ENCODE peak calls at places on chromosome 22, in ten cellular contexts. H is AG04450, Z is heart right ventricle, I is A549, U is body of pancreas, S is BJ, Q is IMR-90, J is cardiac muscle cell, P is kidney, V is coronary artery. G is an unnamed sample.

GRCh38 chr22:32802291-32802826 is 854 bp downstream of the TIMP3 start:
- DNase-seq in H (no peak), Z (no peak), I (no peak), U (no peak), S (no peak), Q (no peak), J (no peak), P (no peak), V (no peak), G (no peak)

GRCh38 chr22:47765757-47766156 is 1003.3 kb downstream of the TBC1D22A start:
- DNase-seq in H (no peak), Z (no peak), I (no peak), U (no peak), S (no peak), Q (no peak), J (no peak), P (no peak), V (no peak), G (no peak)

GRCh38 chr22:16964366-16964765 is 43.7 kb downstream of the GAB4 start:
- DNase-seq in H (no peak), Z (no peak), I (no peak), U (no peak), S (no peak), Q (no peak), J (no peak), P (peak), V (no peak), G (no peak)

GRCh38 chr22:50676661-50677492 is 4.3 kb downstream of the SHANK3 start:
- DNase-seq in H (no peak), Z (no peak), I (no peak), U (no peak), S (no peak), Q (no peak), J (no peak), P (no peak), V (peak), G (no peak)

GRCh38 chr22:42924436-42924835 is 67.4 kb upstream of the ARFGAP3 start:
- DNase-seq in H (no peak), Z (no peak), I (no peak), U (no peak), S (no peak), Q (no peak), J (no peak), P (no peak), V (no peak), G (no peak)

GRCh38 chr22:28547132-28547842 is 132.4 kb downstream of the TTC28 start:
- DNase-seq in H (no peak), Z (no peak), I (peak), U (no peak), S (peak), Q (peak), J (no peak), P (no peak), V (no peak), G (no peak)

GRCh38 chr22:27097933-27098332 is 440.5 kb downstream of the MIAT start:
- DNase-seq in H (no peak), Z (no peak), I (no peak), U (no peak), S (no peak), Q (no peak), J (no peak), P (no peak), V (no peak), G (no peak)

GRCh38 chr22:49966041-49966715 is 5.6 kb downstream of the PIM3 start:
- DNase-seq in H (no peak), Z (no peak), I (no peak), U (peak), S (no peak), Q (no peak), J (no peak), P (peak), V (peak), G (no peak)

GRCh38 chr22:17302616-17303015 is 66.6 kb upstream of the CECR2 start:
- DNase-seq in H (no peak), Z (no peak), I (no peak), U (no peak), S (no peak), Q (no peak), J (no peak), P (no peak), V (no peak), G (no peak)

DNA sequence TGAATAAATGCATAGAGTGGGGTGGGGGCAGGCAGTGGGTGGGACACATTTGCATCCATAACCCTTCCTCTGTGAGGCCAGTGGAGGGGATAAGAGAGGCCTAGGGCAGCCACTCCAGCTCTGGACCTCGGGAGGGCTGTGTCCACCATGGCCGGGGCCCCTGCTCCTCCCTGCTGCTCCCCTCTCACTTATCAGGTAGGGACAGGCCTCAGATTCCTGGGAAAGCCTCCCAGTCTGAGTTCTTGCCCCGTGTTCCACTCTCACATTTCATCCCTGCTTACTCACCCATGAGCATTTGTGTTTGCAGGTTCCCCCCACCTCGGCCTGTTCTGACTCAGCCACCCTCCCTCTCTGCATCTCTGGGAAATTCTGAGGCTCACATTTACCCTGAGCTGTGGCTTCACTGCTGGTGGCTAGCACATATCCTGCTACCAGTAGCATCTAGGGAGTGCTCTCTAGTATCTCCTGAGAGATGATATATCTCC is 128.7 kb upstream of the TOP3B start:
- DNase-seq in H (peak), Z (no peak), I (peak), U (no peak), S (no peak), Q (peak), J (no peak), P (no peak), V (no peak), G (peak)
- TF ChIP-seq CTCF in H (no peak), Z (no peak), I (peak), U (no peak), S (no peak), Q (no peak), J (no peak), P (no peak), V (no peak), G (no peak)

GRCh38 chr22:40676644-40677043 is 2.6 kb upstream of the MCHR1 start:
- DNase-seq in H (no peak), Z (no peak), I (no peak), U (no peak), S (no peak), Q (no peak), J (no peak), P (no peak), V (no peak), G (no peak)

GRCh38 chr22:40679249-40679963 is at the start of gene MCHR1:
- DNase-seq in H (no peak), Z (no peak), I (no peak), U (no peak), S (no peak), Q (peak), J (no peak), P (peak), V (no peak), G (no peak)

GRCh38 chr22:40679964-40680818 is 907 bp downstream of the MCHR1 start:
- DNase-seq in H (no peak), Z (no peak), I (no peak), U (no peak), S (no peak), Q (peak), J (no peak), P (no peak), V (no peak), G (no peak)

GRCh38 chr22:40680819-40681183 is 1.5 kb downstream of the MCHR1 start:
- DNase-seq in H (no peak), Z (no peak), I (no peak), U (no peak), S (no peak), Q (no peak), J (no peak), P (no peak), V (no peak), G (no peak)

GRCh38 chr22:40678493-40679248 is 613 bp upstream of the MCHR1 start:
- DNase-seq in H (no peak), Z (no peak), I (no peak), U (no peak), S (no peak), Q (no peak), J (no peak), P (no peak), V (no peak), G (no peak)
- H3K4me3 ChIP-seq in H (peak), Z (peak), I (no peak), U (no peak), S (no peak), Q (no peak), J (no peak), P (no peak), V (peak), G (no peak)

GRCh38 chr22:38298312-38299000 is 18.8 kb downstream of the CSNK1E start:
- DNase-seq in H (no peak), Z (no peak), I (no peak), U (no peak), S (no peak), Q (peak), J (no peak), P (no peak), V (no peak), G (peak)
- TF ChIP-seq CTCF in H (no peak), Z (peak), I (peak), U (no peak), S (peak), Q (peak), J (peak), P (no peak), V (no peak), G (peak)

GRCh38 chr22:19966908-19967750 is 25.5 kb upstream of the TXNRD2 start:
- DNase-seq in H (no peak), Z (no peak), I (no peak), U (no peak), S (no peak), Q (no peak), J (no peak), P (peak), V (no peak), G (no peak)
- H3K4me3 ChIP-seq in H (no peak), Z (no peak), I (no peak), U (no peak), S (no peak), Q (no peak), J (no peak), P (no peak), V (no peak), G (no peak)

GRCh38 chr22:22974795-22975580 is 87.4 kb downstream of the IGLL5 start:
- DNase-seq in H (no peak), Z (no peak), I (no peak), U (no peak), S (no peak), Q (no peak), J (no peak), P (no peak), V (no peak), G (no peak)
- TF ChIP-seq CTCF in H (no peak), Z (no peak), I (no peak), U (no peak), S (no peak), Q (no peak), J (no peak), P (no peak), V (no peak), G (no peak)

GRCh38 chr22:38383417-38383816 is 66.2 kb upstream of the CSNK1E start:
- DNase-seq in H (no peak), Z (no peak), I (no peak), U (no peak), S (peak), Q (no peak), J (no peak), P (no peak), V (no peak), G (no peak)
- H3K4me3 ChIP-seq in H (no peak), Z (no peak), I (no peak), U (no peak), S (no peak), Q (no peak), J (no peak), P (no peak), V (no peak), G (no peak)

DNA sequence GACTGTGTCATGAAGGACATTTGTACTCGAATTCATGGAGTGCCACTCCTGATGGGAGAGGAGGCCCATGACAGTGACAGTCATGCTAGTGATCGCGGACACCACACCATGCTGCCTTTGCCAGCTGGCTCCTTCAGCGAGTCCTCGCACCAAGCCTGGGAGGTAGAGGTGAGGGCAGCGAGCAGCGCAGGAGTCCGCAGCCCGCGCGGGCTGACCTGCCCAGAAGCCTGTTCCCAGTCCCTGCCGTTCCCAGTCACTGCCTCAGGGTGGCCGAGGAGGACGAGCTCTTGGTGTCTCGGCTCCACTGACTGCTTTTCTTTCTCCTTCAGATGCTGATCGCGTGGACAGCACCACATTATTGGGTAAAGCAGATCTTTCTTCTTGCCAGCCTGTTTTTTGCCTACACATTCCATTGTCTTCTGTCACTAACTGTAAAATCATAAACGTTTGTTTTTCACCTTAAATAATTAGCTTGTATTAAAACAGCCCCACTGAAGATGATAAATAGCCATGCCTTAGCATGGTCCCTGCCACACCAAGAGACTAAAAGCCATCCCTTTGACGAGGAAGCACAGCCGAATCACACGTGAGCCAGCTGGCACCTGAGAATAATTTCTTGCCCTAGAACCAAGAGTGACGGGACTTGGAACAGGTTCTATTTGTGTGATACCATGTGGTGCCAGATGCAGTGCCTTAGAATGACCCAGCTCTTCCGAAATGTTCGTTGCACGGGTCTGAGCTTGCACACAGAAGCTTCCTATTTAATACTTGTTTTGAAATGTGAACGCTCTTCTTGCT is 25.5 kb downstream of the FAM118A start:
- DNase-seq in H (no peak), Z (peak), I (no peak), U (no peak), S (no peak), Q (no peak), J (peak), P (no peak), V (no peak), G (no peak)
- TF ChIP-seq CTCF in H (peak), Z (peak), I (no peak), U (no peak), S (peak), Q (no peak), J (no peak), P (no peak), V (no peak), G (no peak)

GRCh38 chr22:38271101-38271500 is 1.7 kb downstream of the TMEM184B start:
- DNase-seq in H (no peak), Z (no peak), I (no peak), U (no peak), S (no peak), Q (no peak), J (no peak), P (no peak), V (no peak), G (no peak)
- H3K4me3 ChIP-seq in H (peak), Z (peak), I (no peak), U (no peak), S (no peak), Q (no peak), J (no peak), P (peak), V (peak), G (no peak)

G was measured in GM12865.